ENCODE peak calls at places on chromosomes 1 and 21, in four cellular contexts. Q is K562, O is SK-N-SH, Z is H1. M is an unnamed sample.

GRCh38 chr21:46393941-46394818 is 64.5 kb upstream of the DIP2A start:
- DNase-seq in Q (no peak), O (peak), Z (no peak), M (no peak)

GRCh38 chr1:68237040-68237439 is 4.7 kb upstream of the WLS start:
- DNase-seq in Q (no peak), O (no peak), Z (no peak), M (no peak)

GRCh38 chr1:241608379-241609033 is 31.7 kb downstream of the CHML start:
- DNase-seq in Q (no peak), O (no peak), Z (no peak), M (no peak)

GRCh38 chr1:23793018-23793781 is 2.3 kb downstream of the LYPLA2 start:
- DNase-seq in Q (peak), O (peak), Z (no peak), M (no peak)

GRCh38 chr1:7301346-7301993 is 469.6 kb upstream of the VAMP3 start:
- DNase-seq in Q (no peak), O (no peak), Z (no peak), M (no peak)

GRCh38 chr1:3404301-3404700 is 50.2 kb upstream of the ARHGEF16 start:
- DNase-seq in Q (no peak), O (no peak), Z (no peak), M (no peak)

GRCh38 chr1:43801203-43801602 is 93.9 kb downstream of the ST3GAL3 start:
- DNase-seq in Q (no peak), O (no peak), Z (no peak), M (no peak)

GRCh38 chr1:43059640-43060574 is 101.2 kb upstream of the SLC2A1 start:
- DNase-seq in Q (no peak), O (no peak), Z (no peak), M (no peak)

GRCh38 chr1:18256318-18257235 is 149.0 kb downstream of the IGSF21 start:
- DNase-seq in Q (peak), O (no peak), Z (peak), M (peak)

GRCh38 chr1:50750021-50750619 is 209.9 kb downstream of the FAF1 start:
- DNase-seq in Q (peak), O (peak), Z (no peak), M (no peak)

GRCh38 chr21:33402011-33402979 is 918 bp upstream of the IFNGR2 start:
- DNase-seq in Q (peak), O (peak), Z (no peak), M (peak)

GRCh38 chr1:98661544-98662353 is at the start of gene SNX7:
- DNase-seq in Q (no peak), O (peak), Z (peak), M (peak)

GRCh38 chr1:205301220-205301821 is 20.2 kb downstream of the NUAK2 start:
- DNase-seq in Q (no peak), O (no peak), Z (peak), M (peak)

GRCh38 chr1:172766462-172766861 is 107.6 kb downstream of the FASLG start:
- DNase-seq in Q (no peak), O (no peak), Z (no peak), M (no peak)

GRCh38 chr1:10900691-10901090 is 104.2 kb upstream of the CASZ1 start:
- DNase-seq in Q (no peak), O (no peak), Z (peak), M (no peak)

GRCh38 chr1:115060501-115060900 is 28.8 kb downstream of the TSPAN2 start:
- DNase-seq in Q (no peak), O (no peak), Z (no peak), M (no peak)

GRCh38 chr21:37195649-37196048 is 71.5 kb downstream of the VPS26C start:
- DNase-seq in Q (no peak), O (no peak), Z (no peak), M (no peak)

GRCh38 chr21:39633043-39633442 is 20.3 kb downstream of the B3GALT5 start:
- DNase-seq in Q (no peak), O (no peak), Z (no peak), M (no peak)

GRCh38 chr21:34536820-34537219 is 24.8 kb upstream of the KCNE1 start:
- DNase-seq in Q (no peak), O (no peak), Z (no peak), M (no peak)

GRCh38 chr1:98502937-98503336 is 158.6 kb upstream of the SNX7 start:
- DNase-seq in Q (no peak), O (no peak), Z (no peak), M (no peak)

GRCh38 chr1:174166530-174167328 is 7.4 kb downstream of the RABGAP1L start:
- DNase-seq in Q (peak), O (no peak), Z (no peak), M (no peak)
- TF ChIP-seq TEAD4 in Q (no peak), O (no peak), Z (no peak), M (no peak)

GRCh38 chr1:196181594-196181878 is 426.7 kb downstream of the KCNT2 start:
- DNase-seq in Q (no peak), O (no peak), Z (no peak), M (no peak)

GRCh38 chr1:196178083-196178635 is 430.1 kb downstream of the KCNT2 start:
- DNase-seq in Q (no peak), O (no peak), Z (no peak), M (no peak)

GRCh38 chr1:196180847-196181593 is 427.2 kb downstream of the KCNT2 start:
- DNase-seq in Q (peak), O (no peak), Z (peak), M (no peak)
- TF ChIP-seq TEAD4 in Q (no peak), O (peak), Z (no peak), M (no peak)

DNA sequence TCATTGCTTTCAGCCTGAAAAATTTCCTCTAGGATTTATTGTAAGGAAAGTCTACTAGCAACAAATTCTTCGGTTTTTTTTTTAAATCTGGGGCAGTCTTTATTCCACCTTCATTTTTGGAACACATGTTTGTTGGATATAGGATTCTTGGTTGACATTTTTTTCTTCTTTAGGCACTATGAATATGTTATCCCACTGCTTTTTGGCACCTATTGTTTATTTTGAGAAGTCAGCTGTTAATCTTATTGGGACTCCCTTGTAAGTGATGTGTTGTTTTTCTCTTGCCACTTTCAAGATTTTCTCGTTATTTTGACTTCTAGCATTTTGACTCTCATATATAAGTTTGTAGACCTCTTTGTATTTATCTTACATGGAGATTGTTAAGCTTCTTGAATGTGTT is 99.3 kb downstream of the NPHS2 start:
- DNase-seq in Q (no peak), O (no peak), Z (no peak), M (no peak)
- TF ChIP-seq TEAD4 in Q (no peak), O (no peak), Z (no peak), M (no peak)

GRCh38 chr1:14611792-14612191 is 13.3 kb downstream of the KAZN start:
- DNase-seq in Q (no peak), O (no peak), Z (no peak), M (no peak)

GRCh38 chr1:14613915-14614314 is 15.4 kb downstream of the KAZN start:
- DNase-seq in Q (no peak), O (peak), Z (no peak), M (no peak)

GRCh38 chr1:14615539-14616218 is 17.2 kb downstream of the KAZN start:
- DNase-seq in Q (no peak), O (no peak), Z (no peak), M (no peak)

GRCh38 chr1:14614326-14614725 is 15.8 kb downstream of the KAZN start:
- DNase-seq in Q (no peak), O (peak), Z (no peak), M (no peak)

GRCh38 chr1:14612281-14612680 is 13.8 kb downstream of the KAZN start:
- DNase-seq in Q (no peak), O (no peak), Z (no peak), M (no peak)
- TF ChIP-seq TEAD4 in Q (no peak), O (no peak), Z (no peak), M (no peak)

GRCh38 chr1:39707506-39707905 is 16.3 kb upstream of the HPCAL4 start:
- DNase-seq in Q (no peak), O (no peak), Z (no peak), M (no peak)

GRCh38 chr1:39713557-39713956 is 22.3 kb upstream of the HPCAL4 start:
- DNase-seq in Q (no peak), O (no peak), Z (no peak), M (no peak)

DNA sequence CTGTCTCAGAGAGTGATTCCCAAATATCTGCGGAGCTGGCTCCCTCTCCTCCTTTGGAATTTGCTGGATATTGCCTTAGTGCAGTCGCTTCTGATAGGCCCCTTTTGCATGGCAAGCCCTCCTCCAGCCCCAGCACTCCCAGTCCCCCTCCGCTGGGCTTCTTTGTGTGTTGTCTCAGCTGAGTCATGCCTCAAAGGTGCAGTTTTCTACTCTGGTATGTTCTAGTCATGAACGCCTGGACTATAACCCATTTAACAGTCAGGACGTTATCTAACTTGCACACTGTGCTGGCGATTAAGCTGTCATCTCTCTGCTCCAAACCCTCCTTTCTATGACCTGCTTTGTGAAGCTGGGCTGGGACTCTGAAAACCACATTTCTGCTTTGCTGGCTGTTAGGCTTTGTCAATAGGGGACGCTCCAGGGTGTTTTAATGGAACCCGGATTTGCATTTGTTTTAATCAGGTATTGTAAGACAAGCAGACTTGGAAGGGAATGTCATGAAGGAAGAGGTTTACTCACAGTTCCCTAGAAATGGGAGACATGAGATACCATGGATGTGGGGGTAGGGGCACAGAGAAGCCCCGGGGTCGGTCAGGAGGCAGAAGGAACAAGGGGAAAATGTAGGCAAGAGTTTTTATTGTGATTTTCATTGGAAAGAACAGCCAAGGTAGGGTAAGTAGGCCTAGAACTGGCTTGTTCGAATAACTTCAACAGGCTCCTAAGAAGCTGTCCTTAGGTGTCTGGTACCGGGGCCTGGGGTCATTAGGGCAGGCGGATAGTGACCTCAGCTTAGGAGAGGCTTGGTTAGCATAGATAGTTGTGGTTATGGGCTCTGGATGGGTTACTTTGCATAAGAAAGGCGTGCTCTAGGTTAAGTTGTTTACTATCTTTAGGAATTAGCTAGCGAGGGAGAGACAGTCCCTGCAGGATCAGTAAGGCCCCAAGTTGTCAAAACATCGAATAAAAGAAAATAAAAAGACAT is 20.4 kb upstream of the HPCAL4 start:
- DNase-seq in Q (peak), O (no peak), Z (peak), M (peak)
- TF ChIP-seq TEAD4 in Q (no peak), O (no peak), Z (no peak), M (no peak)

GRCh38 chr21:25970254-25970930 is 200.2 kb downstream of the APP start:
- DNase-seq in Q (no peak), O (no peak), Z (no peak), M (no peak)

GRCh38 chr21:25966308-25966707 is 204.3 kb downstream of the APP start:
- DNase-seq in Q (no peak), O (no peak), Z (no peak), M (no peak)

GRCh38 chr21:25964009-25964408 is 206.6 kb downstream of the APP start:
- DNase-seq in Q (no peak), O (no peak), Z (no peak), M (no peak)

GRCh38 chr21:25964926-25965325 is 205.6 kb downstream of the APP start:
- DNase-seq in Q (no peak), O (no peak), Z (no peak), M (no peak)

DNA sequence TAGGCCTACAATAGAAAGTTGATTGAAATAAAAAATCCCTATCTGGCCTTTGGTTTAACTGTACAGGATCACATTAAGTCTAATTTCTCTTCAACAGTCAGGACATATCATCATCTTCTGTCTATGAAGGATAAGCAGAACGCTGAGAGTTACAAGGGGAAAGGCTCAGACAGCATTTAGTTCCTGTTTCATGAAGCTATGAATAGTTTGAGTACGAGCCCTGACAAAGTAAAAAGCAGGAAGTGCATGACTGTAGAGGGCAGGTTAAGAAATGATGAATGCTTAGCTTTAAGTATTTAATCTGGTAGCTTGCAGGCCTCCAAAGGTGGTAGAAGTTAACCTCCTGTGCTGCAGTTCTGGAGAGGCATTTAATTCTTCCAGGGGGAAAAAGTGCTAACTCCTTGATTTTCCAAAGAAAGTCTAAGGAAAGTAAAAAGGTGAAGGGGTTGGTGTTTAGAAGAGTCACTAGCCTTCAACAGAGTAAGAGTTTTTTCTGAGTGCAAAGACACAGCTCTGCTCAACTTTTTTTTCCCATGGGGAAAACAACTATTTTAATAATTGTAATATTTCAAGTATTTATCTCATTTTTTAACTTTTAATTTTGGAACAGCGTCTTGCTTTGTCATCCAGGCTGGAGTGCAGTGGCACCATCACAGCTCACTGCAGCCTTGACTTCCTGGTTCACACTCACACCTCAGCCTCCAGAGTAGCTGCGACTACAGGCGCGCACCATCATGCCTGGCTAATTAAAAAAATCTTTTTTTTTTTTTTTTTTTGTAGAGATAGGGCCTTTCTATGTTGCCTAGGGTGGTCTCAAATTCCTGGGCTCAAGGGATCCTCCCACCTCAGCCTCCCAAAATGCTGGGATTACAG is 202.8 kb downstream of the APP start:
- DNase-seq in Q (no peak), O (no peak), Z (no peak), M (no peak)
- TF ChIP-seq TEAD4 in Q (no peak), O (no peak), Z (no peak), M (no peak)

GRCh38 chr1:167797005-167797404 is 75.2 kb downstream of the MPZL1 start:
- DNase-seq in Q (peak), O (no peak), Z (no peak), M (peak)

GRCh38 chr1:167802235-167802634 is 80.5 kb downstream of the MPZL1 start:
- DNase-seq in Q (no peak), O (no peak), Z (no peak), M (no peak)

GRCh38 chr1:167799747-167800146 is 78.0 kb downstream of the MPZL1 start:
- DNase-seq in Q (no peak), O (no peak), Z (no peak), M (no peak)

GRCh38 chr1:167798951-167799350 is 77.2 kb downstream of the MPZL1 start:
- DNase-seq in Q (no peak), O (no peak), Z (no peak), M (no peak)

GRCh38 chr1:167800241-167800640 is 78.5 kb downstream of the MPZL1 start:
- DNase-seq in Q (no peak), O (peak), Z (no peak), M (no peak)
- TF ChIP-seq TEAD4 in Q (no peak), O (no peak), Z (peak), M (no peak)